ENCODE peak calls at places on chromosomes 16 and 17, in seven cellular contexts. H, X, Q, J, Y, K and D are unnamed samples. For H3K4me1, the result is how much of the 10 kb centered on the place peaks cover.

GRCh38 chr17:54426287-54426886 is 474.3 kb upstream of the TOM1L1 start:
- DNase-seq in H (peak), X (no peak), Q (peak), J (no peak), Y (peak), K (no peak), D (no peak)

GRCh38 chr16:2904922-2905240 is 6.8 kb upstream of the FLYWCH1 start:
- DNase-seq in H (no peak), X (peak), Q (no peak), J (no peak), Y (no peak), K (no peak), D (no peak)

GRCh38 chr17:80853076-80853475 is 138.6 kb upstream of the CHMP6 start:
- DNase-seq in H (no peak), X (no peak), Q (no peak), J (no peak), Y (no peak), K (no peak), D (no peak)

GRCh38 chr17:82440377-82440981 is 10.1 kb downstream of the CYBC1 start:
- DNase-seq in H (no peak), X (peak), Q (no peak), J (no peak), Y (no peak), K (no peak), D (peak)

GRCh38 chr17:66564992-66565465 is 262.6 kb downstream of the PRKCA start:
- DNase-seq in H (no peak), X (no peak), Q (no peak), J (no peak), Y (peak), K (no peak), D (no peak)

GRCh38 chr16:47247691-47248090 is 103.9 kb upstream of the NETO2 start:
- DNase-seq in H (no peak), X (no peak), Q (no peak), J (no peak), Y (no peak), K (no peak), D (no peak)

GRCh38 chr17:79072544-79072943 is 2.1 kb upstream of the ENGASE start:
- DNase-seq in H (no peak), X (peak), Q (no peak), J (peak), Y (no peak), K (no peak), D (no peak)

GRCh38 chr16:71540-72341 is 690 bp downstream of the RHBDF1 start:
- DNase-seq in H (peak), X (peak), Q (peak), J (peak), Y (peak), K (no peak), D (peak)

GRCh38 chr16:70579648-70580630 is 56.3 kb downstream of the SF3B3 start:
- DNase-seq in H (no peak), X (peak), Q (no peak), J (peak), Y (no peak), K (no peak), D (peak)

GRCh38 chr17:76438906-76439305 is 14.0 kb downstream of the UBE2O start:
- DNase-seq in H (no peak), X (no peak), Q (no peak), J (no peak), Y (peak), K (no peak), D (no peak)

GRCh38 chr17:76439314-76439928 is 13.5 kb downstream of the UBE2O start:
- DNase-seq in H (no peak), X (no peak), Q (no peak), J (no peak), Y (no peak), K (no peak), D (no peak)

GRCh38 chr17:76441681-76442340 is 11.1 kb downstream of the UBE2O start:
- DNase-seq in H (no peak), X (no peak), Q (no peak), J (no peak), Y (no peak), K (no peak), D (no peak)

GRCh38 chr17:76442341-76443338 is 10.3 kb downstream of the UBE2O start:
- DNase-seq in H (no peak), X (no peak), Q (no peak), J (no peak), Y (peak), K (no peak), D (no peak)

DNA sequence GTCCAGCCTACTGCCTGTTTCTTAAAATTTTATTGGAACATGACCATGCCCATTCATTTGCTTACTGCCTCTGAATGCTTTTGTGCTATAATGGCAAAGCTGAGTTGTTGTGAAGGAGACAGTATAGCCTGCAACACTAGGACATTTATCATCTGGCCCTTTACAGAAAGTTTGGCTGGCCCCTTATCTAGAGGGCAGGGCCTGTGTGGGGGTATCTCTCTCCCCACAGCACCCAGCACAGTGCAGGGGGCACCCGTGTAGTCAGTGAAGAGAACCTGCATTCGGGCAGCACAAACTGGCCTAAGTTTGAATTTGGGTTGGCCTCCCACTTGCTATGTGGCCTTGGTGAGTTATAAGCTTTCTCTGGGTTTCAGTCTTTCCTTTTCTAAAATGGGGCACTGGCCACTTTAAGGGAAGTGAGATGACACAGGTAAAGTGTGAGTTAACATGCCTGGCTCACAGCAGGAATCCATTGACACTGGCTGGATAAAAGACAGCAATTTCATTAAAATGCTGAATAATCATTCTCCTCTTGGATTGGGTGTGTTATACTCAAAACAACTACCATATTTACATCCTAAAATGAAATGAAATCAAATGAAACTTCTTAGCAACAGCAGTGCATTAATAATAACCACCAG is 12.1 kb downstream of the UBE2O start:
- DNase-seq in H (no peak), X (no peak), Q (no peak), J (no peak), Y (no peak), K (no peak), D (no peak)
- H3K4me1 ChIP-seq in H (half or more), X (under half), Q (under half), J (under half), Y (half or more), K (under half), D (under half)

GRCh38 chr16:5215911-5216310 is 118.3 kb upstream of the EEF2KMT start:
- DNase-seq in H (no peak), X (no peak), Q (peak), J (no peak), Y (no peak), K (no peak), D (no peak)
- H3K4me3 ChIP-seq in H (no peak), X (no peak), Q (no peak), J (no peak), Y (no peak), K (no peak), D (no peak)

GRCh38 chr17:65519471-65519870 is 42.0 kb downstream of the AXIN2 start:
- DNase-seq in H (no peak), X (no peak), Q (no peak), J (no peak), Y (no peak), K (no peak), D (no peak)
- H3K4me1 ChIP-seq in H (under half), X (under half), Q (under half), J (under half), Y (under half), K (under half), D (under half)

GRCh38 chr16:81617021-81617346 is 162.1 kb upstream of the PLCG2 start:
- DNase-seq in H (no peak), X (no peak), Q (no peak), J (no peak), Y (no peak), K (no peak), D (no peak)
- H3K4me3 ChIP-seq in H (no peak), X (no peak), Q (no peak), J (no peak), Y (no peak), K (peak), D (no peak)

GRCh38 chr17:3922765-3923164 is 6.5 kb upstream of the P2RX1 start:
- DNase-seq in H (no peak), X (peak), Q (no peak), J (no peak), Y (no peak), K (no peak), D (no peak)
- H3K4me1 ChIP-seq in H (under half), X (under half), Q (under half), J (under half), Y (under half), K (under half), D (under half)

GRCh38 chr17:2805961-2806360 is 9.7 kb downstream of the RAP1GAP2 start:
- DNase-seq in H (no peak), X (no peak), Q (no peak), J (no peak), Y (no peak), K (no peak), D (no peak)

GRCh38 chr17:2804912-2805311 is 8.7 kb downstream of the RAP1GAP2 start:
- DNase-seq in H (no peak), X (no peak), Q (no peak), J (no peak), Y (peak), K (no peak), D (no peak)

GRCh38 chr17:2814049-2814448 is 17.8 kb downstream of the RAP1GAP2 start:
- DNase-seq in H (no peak), X (no peak), Q (no peak), J (no peak), Y (no peak), K (no peak), D (no peak)

GRCh38 chr17:2808367-2809335 is 12.4 kb downstream of the RAP1GAP2 start:
- DNase-seq in H (no peak), X (no peak), Q (peak), J (no peak), Y (no peak), K (no peak), D (no peak)

GRCh38 chr17:2809337-2809736 is 13.1 kb downstream of the RAP1GAP2 start:
- DNase-seq in H (no peak), X (no peak), Q (no peak), J (no peak), Y (no peak), K (no peak), D (no peak)
- H3K4me3 ChIP-seq in H (no peak), X (no peak), Q (no peak), J (no peak), Y (no peak), K (no peak), D (no peak)

DNA sequence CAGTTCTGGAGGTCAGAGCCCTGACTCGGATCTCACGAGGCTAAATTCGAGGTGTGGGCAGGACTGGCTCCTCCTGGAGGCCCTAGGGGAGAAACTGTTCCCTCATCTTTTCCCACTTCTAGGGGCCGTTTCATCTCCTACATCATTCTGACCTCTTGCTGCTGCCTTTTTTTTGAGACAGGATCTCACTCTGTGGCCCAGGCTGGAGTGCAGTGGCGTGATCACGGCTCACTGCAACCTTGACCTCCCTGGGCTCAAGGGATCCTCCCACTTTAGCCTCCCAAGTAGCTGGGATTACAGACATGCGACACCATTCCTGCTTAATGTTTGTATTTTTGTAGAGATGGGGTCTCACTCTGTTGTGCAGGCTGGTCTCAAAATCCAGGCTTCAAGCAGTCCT is 244.1 kb upstream of the GSE1 start:
- DNase-seq in H (no peak), X (no peak), Q (no peak), J (no peak), Y (no peak), K (no peak), D (no peak)
- H3K4me1 ChIP-seq in H (under half), X (under half), Q (under half), J (under half), Y (under half), K (under half), D (under half)

GRCh38 chr17:74433421-74434121 is 1.7 kb downstream of the GPRC5C start:
- DNase-seq in H (no peak), X (peak), Q (peak), J (peak), Y (peak), K (no peak), D (no peak)

GRCh38 chr17:74430706-74431567 is 951 bp upstream of the GPRC5C start:
- DNase-seq in H (peak), X (peak), Q (peak), J (peak), Y (peak), K (no peak), D (peak)

GRCh38 chr17:74430385-74430705 is 1.5 kb upstream of the GPRC5C start:
- DNase-seq in H (no peak), X (no peak), Q (no peak), J (peak), Y (no peak), K (no peak), D (no peak)

GRCh38 chr17:74431568-74432483 is at the start of gene GPRC5C:
- DNase-seq in H (peak), X (peak), Q (peak), J (peak), Y (peak), K (no peak), D (peak)

DNA sequence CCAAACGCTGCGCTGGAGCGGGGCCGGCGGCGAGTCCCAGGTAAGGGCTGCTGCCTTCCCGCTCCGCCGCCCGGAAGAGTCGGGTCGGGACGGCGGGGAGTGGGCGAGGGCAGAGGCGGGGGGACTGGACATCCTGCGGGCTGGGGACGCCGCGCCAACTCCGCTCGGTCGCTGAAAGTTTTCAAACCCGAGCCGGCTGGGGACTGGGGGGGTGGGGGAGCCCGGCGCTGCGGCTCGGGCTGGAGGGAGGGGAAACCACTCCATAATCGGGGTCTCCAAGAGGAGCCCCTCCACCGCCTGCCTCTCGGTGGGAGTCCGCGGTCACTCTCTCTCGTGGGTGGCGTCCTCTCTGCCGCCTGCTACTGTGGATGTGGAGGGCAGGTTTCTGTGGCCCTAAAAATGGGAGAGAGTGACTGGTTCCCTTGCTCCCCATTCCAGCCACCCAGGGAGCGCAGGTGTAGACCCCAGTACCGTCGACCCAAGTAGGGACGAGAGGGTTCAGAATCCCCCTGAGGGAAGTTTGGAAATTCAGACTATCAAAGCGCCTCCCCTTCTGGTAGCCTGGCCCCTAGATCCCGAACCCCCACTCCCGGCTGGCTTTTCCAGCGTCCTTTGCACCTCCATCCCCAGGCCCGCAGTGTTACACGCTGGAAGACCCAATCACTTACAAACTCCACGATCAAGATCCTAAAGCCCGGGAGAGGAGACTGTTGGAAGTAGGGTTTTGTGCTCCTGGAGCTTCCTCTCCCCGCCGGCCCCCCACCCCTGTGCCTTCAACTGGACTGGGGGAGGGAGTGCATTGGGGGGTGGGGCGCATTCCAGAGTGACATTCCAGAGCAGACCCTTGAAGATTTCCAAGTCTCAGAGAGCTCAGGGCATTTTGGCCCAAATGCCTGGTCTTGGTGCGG is 850 bp downstream of the GPRC5C start:
- DNase-seq in H (no peak), X (peak), Q (peak), J (peak), Y (peak), K (no peak), D (no peak)
- H3K4me3 ChIP-seq in H (peak), X (peak), Q (peak), J (peak), Y (peak), K (no peak), D (peak)

DNA sequence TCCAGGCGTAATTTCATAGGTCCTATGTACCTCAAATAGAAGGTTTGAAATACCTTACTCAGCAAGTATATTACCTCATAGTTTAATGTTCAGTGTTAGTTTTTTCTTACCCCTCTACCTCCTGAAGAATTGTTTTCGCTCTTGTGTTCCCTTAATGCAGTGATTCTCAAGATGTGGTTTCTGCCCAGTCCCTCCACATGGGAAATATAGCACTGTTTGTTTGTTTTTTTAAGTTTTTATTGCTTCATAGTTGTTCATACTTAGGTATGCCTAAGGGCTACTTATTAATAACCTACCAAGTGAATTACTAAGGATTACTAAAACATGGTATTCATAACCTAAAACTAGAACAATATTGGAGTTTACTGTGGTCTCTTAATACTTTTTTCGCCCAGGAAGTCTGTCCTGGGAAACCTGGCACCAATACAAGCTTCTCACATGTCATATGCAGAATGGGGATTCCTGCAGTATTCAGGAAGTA is 5.0 kb downstream of the RSPRY1 start:
- DNase-seq in H (peak), X (no peak), Q (no peak), J (no peak), Y (peak), K (no peak), D (no peak)
- H3K4me1 ChIP-seq in H (half or more), X (under half), Q (under half), J (under half), Y (half or more), K (under half), D (under half)